ENCODE peak calls at places on chromosomes 13 and 19, in eight cellular contexts. L is breast epithelium, X is Panc1, B is sigmoid colon, S is transverse colon, Y is esophagus muscularis mucosa, D is endothelial cell of umbilical vein, W is GM12878. A is an unnamed sample.

GRCh38 chr19:46202872-46203860 is 26.4 kb upstream of the IGFL1 start:
- DNase-seq in W (no peak), D (no peak), Y (no peak), L (no peak), X (no peak), S (no peak), B (no peak), A (no peak)

GRCh38 chr19:44596428-44597130 is 16.8 kb upstream of the IGSF23 start:
- DNase-seq in S (peak; percentile 64), L (no peak), B (no peak), X (no peak), D (no peak), Y (no peak), W (no peak), A (no peak)

GRCh38 chr19:12669272-12670158 is 2.9 kb downstream of the WDR83 start:
- DNase-seq in X (peak; percentile 53), L (peak; percentile 73), B (peak; percentile 91), Y (peak; percentile 97), D (peak; percentile 86), W (peak; percentile 72), S (peak; percentile 81), A (no peak)

GRCh38 chr13:66967825-66968597 is 262.1 kb downstream of the PCDH9 start:
- DNase-seq in D (no peak), S (no peak), X (no peak), B (no peak), Y (no peak), L (no peak), W (no peak), A (no peak)

GRCh38 chr13:99382428-99383133 is 75.4 kb upstream of the GPR183 start:
- DNase-seq in X (no peak), D (no peak), B (peak; percentile 50), S (peak; percentile 73), W (no peak), L (no peak), Y (no peak), A (no peak)

GRCh38 chr13:113552786-113553540 is 31.6 kb upstream of the TFDP1 start:
- DNase-seq in B (no peak), Y (peak; percentile 72), X (no peak), L (peak; percentile 12), S (peak; percentile 2), D (peak; percentile 97), W (no peak), A (peak; percentile 38)

GRCh38 chr19:19185853-19186728 is 5.9 kb downstream of the BORCS8 start:
- DNase-seq in S (peak; percentile 57), B (no peak), L (no peak), X (no peak), Y (no peak), D (peak; percentile 15), W (no peak), A (peak; percentile 61)

GRCh38 chr19:57648336-57649003 is 15.5 kb downstream of the ZNF211 start:
- DNase-seq in Y (peak; percentile 66), X (no peak), S (no peak), B (no peak), L (no peak), D (no peak), W (no peak), A (peak; percentile 14)

GRCh38 chr13:49297338-49297737 is 49.6 kb downstream of the CDADC1 start:
- DNase-seq in D (no peak), S (no peak), B (no peak), X (no peak), W (no peak), Y (no peak), L (no peak), A (no peak)

GRCh38 chr13:60787083-60787482 is 390.1 kb downstream of the TDRD3 start:
- DNase-seq in D (no peak), L (no peak), W (no peak), S (no peak), Y (no peak), X (no peak), B (no peak), A (no peak)

GRCh38 chr19:16019691-16020448 is 56.4 kb upstream of the TPM4 start:
- DNase-seq in D (no peak), Y (no peak), S (no peak), W (no peak), L (no peak), X (no peak), B (peak; percentile 63), A (no peak)

GRCh38 chr19:9306443-9306842 is 3.2 kb downstream of the ZNF699 start:
- DNase-seq in S (no peak), W (no peak), Y (no peak), B (no peak), X (no peak), D (no peak), L (no peak), A (no peak)

GRCh38 chr19:3012522-3013260 is 16.4 kb downstream of the TLE2 start:
- DNase-seq in L (no peak), S (no peak), X (no peak), W (no peak), D (no peak), B (no peak), Y (no peak), A (peak; percentile 69)

GRCh38 chr19:10888421-10888866 is 17.1 kb downstream of the CARM1 start:
- DNase-seq in Y (no peak), W (no peak), D (no peak), L (no peak), X (no peak), S (no peak), B (no peak), A (peak; percentile 53)

GRCh38 chr13:73835138-73835721 is 299.0 kb downstream of the KLF12 start:
- DNase-seq in B (no peak), Y (no peak), D (peak; percentile 55), S (no peak), W (peak; percentile 30), L (no peak), X (no peak), A (no peak)

GRCh38 chr13:113337556-113337955 is 26.4 kb downstream of the GRTP1 start:
- DNase-seq in L (no peak), S (no peak), X (no peak), Y (no peak), D (no peak), B (no peak), W (no peak), A (peak; percentile 72)

GRCh38 chr19:51754106-51754505 is 2.4 kb upstream of the FPR1 start:
- DNase-seq in S (no peak), D (no peak), B (no peak), X (no peak), W (no peak), L (no peak), Y (no peak), A (no peak)

GRCh38 chr19:5828661-5829566 is 10.6 kb downstream of the FUT6 start:
- DNase-seq in S (peak; percentile 58), B (peak; percentile 93), Y (no peak), W (no peak), D (peak; percentile 16), X (no peak), L (no peak), A (no peak)

GRCh38 chr19:5827342-5827890 is 12.1 kb downstream of the FUT6 start:
- DNase-seq in W (no peak), L (no peak), D (no peak), Y (no peak), B (no peak), X (no peak), S (no peak), A (no peak)

GRCh38 chr19:5829567-5830315 is 9.8 kb downstream of the FUT6 start:
- DNase-seq in S (no peak), W (no peak), B (no peak), L (no peak), X (no peak), Y (no peak), D (no peak), A (no peak)

GRCh38 chr19:5826531-5827341 is 12.8 kb downstream of the FUT6 start:
- DNase-seq in B (peak; percentile 91), Y (no peak), L (peak; percentile 49), W (no peak), X (no peak), S (peak; percentile 88), D (no peak), A (peak; percentile 74)

GRCh38 chr19:5827891-5828660 is 11.4 kb downstream of the FUT6 start:
- DNase-seq in D (peak; percentile 97), S (peak; percentile 95), W (peak; percentile 38), Y (peak; percentile 98), B (peak; percentile 96), X (peak; percentile 67), L (peak; percentile 81), A (peak; percentile 97)
- TF ChIP-seq POLR2AphosphoS5 in D (peak; percentile 96), S (peak; percentile 94), W (peak; percentile 96), Y (peak; percentile 92), B (peak; percentile 96), X (peak; percentile 99), L (peak; percentile 82), A (peak; percentile 93)

DNA sequence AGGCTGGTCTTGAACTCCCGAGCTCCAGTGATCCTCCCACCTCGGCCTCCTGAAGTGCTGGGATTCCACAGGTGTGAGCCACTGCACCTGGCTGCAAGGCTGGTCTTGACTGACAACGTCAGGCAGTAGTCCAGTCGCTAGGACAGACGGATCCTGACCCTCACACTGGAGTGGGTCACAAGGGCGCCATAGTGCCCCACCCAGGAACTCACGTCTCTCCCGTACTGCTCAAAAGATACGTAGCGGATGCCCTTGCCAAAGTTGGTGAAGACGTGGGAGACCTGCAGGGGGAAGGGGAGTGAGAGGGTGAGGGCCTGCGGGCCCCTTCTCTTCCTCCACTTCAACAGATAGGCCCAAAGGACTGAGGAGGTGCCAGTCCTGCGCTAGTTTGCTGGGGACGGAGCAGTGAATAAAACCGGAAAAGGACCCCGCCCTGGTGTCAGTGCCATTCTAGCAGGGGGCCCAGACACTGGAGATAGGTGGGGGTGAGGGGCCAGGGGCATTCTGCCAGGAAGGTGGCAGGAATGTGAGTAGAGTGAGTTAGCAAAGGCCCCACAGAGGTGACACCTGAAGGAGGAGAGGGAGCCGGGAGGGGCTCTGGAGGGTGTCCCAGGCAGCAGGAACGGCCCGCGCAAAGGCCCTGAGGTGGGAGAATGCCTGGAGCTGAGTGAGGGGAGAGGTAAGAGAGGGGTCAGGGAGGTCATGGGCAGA is 11.9 kb downstream of the MRPS12 start:
- DNase-seq in D (no peak), L (no peak), B (no peak), W (no peak), X (no peak), S (no peak), Y (no peak), A (no peak)
- TF ChIP-seq POLR2AphosphoS5 in D (no peak), L (no peak), B (no peak), W (no peak), X (peak; percentile 8), S (no peak), Y (no peak), A (no peak)

GRCh38 chr19:4033028-4033956 is 25.8 kb downstream of the PIAS4 start:
- DNase-seq in Y (no peak), W (no peak), S (no peak), X (no peak), D (no peak), L (no peak), B (no peak), A (no peak)
- TF ChIP-seq POLR2AphosphoS5 in Y (no peak), W (no peak), S (no peak), X (no peak), D (peak; percentile 13), L (no peak), B (no peak), A (no peak)

DNA sequence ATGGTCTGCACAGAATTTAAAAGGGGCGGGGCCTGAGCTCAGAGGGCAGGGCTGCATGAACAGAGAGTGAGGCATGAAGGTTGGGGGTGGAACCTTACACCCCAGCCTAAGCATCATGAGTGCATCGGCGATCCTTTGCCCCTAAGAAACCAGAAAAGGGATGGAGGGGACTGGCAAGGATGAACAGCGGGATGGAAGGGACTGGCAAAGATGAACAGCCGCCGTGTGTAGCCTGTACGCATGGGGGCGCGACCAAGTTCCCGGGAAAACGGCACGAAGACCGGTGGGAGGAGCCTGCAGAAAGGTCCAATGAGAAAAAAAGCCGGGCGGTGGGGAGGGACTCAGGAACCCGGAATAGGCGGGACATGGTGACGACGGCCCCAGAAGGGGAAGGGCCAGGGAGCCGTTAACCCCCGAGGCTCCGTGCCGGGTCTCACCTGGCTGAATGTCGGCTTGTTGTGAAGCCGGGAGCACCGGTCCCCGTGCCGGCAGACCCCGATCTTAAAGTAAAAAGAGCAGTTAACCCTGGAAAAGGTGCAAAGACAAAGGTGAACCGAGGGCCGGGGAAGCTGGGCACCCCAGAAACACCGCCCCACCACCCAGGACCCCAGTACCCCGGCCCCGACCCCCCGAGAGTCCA is 410 bp downstream of the U2AF1L4 start:
- DNase-seq in W (peak; percentile 62), B (peak; percentile 99), L (peak; percentile 96), Y (peak; percentile 99), X (peak; percentile 89), D (peak; percentile 95), S (peak; percentile 97), A (peak; percentile 93)
- TF ChIP-seq POLR2AphosphoS5 in W (peak; percentile 81), B (no peak), L (no peak), Y (peak; percentile 28), X (peak; percentile 96), D (peak; percentile 73), S (no peak), A (peak; percentile 86)

A was measured in H1.